ENCODE peak calls at places on chromosomes 16 and 17, in eight cellular contexts. Y, X, Z, L, O, U, A and E are unnamed samples.

GRCh38 chr17:59365383-59365981 is 34.0 kb downstream of the YPEL2 start:
- DNase-seq in X (no peak), O (peak; percentile 53), U (no peak), Y (no peak), A (no peak), Z (no peak), L (no peak), E (no peak)

GRCh38 chr16:63361032-63361624 is 1324.9 kb upstream of the CDH8 start:
- DNase-seq in Z (no peak), O (no peak), U (no peak), Y (peak; percentile 23), L (no peak), X (no peak), A (no peak), E (no peak)

GRCh38 chr17:45394913-45395568 is 37.6 kb downstream of the ARHGAP27 start:
- DNase-seq in X (no peak), Z (peak; percentile 41), A (peak; percentile 54), L (no peak), U (peak; percentile 85), O (peak; percentile 83), Y (peak; percentile 97), E (peak; percentile 87)

GRCh38 chr17:77644981-77645380 is 313.5 kb upstream of the TNRC6C start:
- DNase-seq in Y (peak; percentile 86), U (peak; percentile 42), X (no peak), L (no peak), O (no peak), Z (peak; percentile 44), A (peak; percentile 27), E (no peak)

GRCh38 chr17:82332669-82333278 is 792 bp downstream of the SECTM1 start:
- DNase-seq in O (peak; percentile 85), L (no peak), Z (no peak), X (no peak), Y (peak; percentile 80), U (peak; percentile 78), A (no peak), E (peak; percentile 79)

GRCh38 chr16:27402964-27403600 is 1.1 kb downstream of the IL21R start:
- DNase-seq in A (peak; percentile 55), O (no peak), Y (no peak), U (no peak), Z (no peak), X (no peak), L (no peak), E (no peak)

GRCh38 chr16:28258571-28258970 is 33.8 kb upstream of the SBK1 start:
- DNase-seq in Z (no peak), Y (peak; percentile 81), X (no peak), U (peak; percentile 55), O (no peak), L (no peak), A (no peak), E (peak; percentile 84)

GRCh38 chr16:23195415-23195978 is 13.0 kb downstream of the SCNN1G start:
- DNase-seq in U (no peak), Z (no peak), O (no peak), X (no peak), Y (no peak), L (no peak), A (no peak), E (no peak)

GRCh38 chr17:58536541-58536940 is 22.1 kb upstream of the MTMR4 start:
- DNase-seq in U (no peak), O (peak; percentile 34), Z (no peak), X (no peak), Y (no peak), L (no peak), A (no peak), E (no peak)

GRCh38 chr16:75546293-75546692 is 9.8 kb downstream of the TMEM231 start:
- DNase-seq in L (no peak), A (no peak), O (no peak), Y (no peak), U (no peak), Z (no peak), X (no peak), E (no peak)

GRCh38 chr17:36128411-36128978 is 24.9 kb downstream of the CCL4 start:
- DNase-seq in Y (no peak), X (no peak), A (no peak), L (no peak), O (no peak), Z (no peak), U (no peak), E (no peak)

GRCh38 chr17:7475764-7476422 is 3.5 kb downstream of the ZBTB4 start:
- DNase-seq in O (peak; percentile 92), A (no peak), U (peak; percentile 83), L (no peak), Z (no peak), Y (no peak), X (peak; percentile 87), E (peak; percentile 79)

GRCh38 chr16:20084624-20085226 is 11.0 kb upstream of the GPR139 start:
- DNase-seq in L (no peak), Y (no peak), O (no peak), U (no peak), Z (no peak), A (no peak), X (no peak), E (no peak)

GRCh38 chr16:54068212-54068611 is 218.4 kb downstream of the IRX3 start:
- DNase-seq in O (no peak), L (no peak), A (no peak), X (no peak), U (no peak), Z (no peak), Y (no peak), E (no peak)

GRCh38 chr17:57586099-57586702 is 158.9 kb downstream of the CCDC182 start:
- DNase-seq in X (no peak), U (no peak), Z (no peak), L (no peak), A (no peak), Y (no peak), O (no peak), E (no peak)

GRCh38 chr17:67435122-67435521 is 58.0 kb downstream of the PITPNC1 start:
- DNase-seq in Z (peak; percentile 57), X (no peak), A (peak; percentile 45), O (no peak), L (peak; percentile 39), Y (no peak), U (peak; percentile 60), E (no peak)

GRCh38 chr17:61139219-61139618 is 260.4 kb upstream of the TBX2 start:
- DNase-seq in X (no peak), A (peak; percentile 23), Y (no peak), Z (peak; percentile 51), L (peak; percentile 13), U (no peak), O (no peak), E (no peak)

GRCh38 chr17:8124350-8125195 is 667 bp upstream of the HES7 start:
- DNase-seq in Z (no peak), A (no peak), O (no peak), Y (no peak), X (no peak), L (no peak), U (no peak), E (no peak)

GRCh38 chr16:11964761-11965539 is at the start of gene TNFRSF17:
- DNase-seq in X (no peak), U (no peak), A (no peak), Y (no peak), O (no peak), Z (no peak), L (no peak), E (no peak)

GRCh38 chr16:50025544-50025931 is 513 bp downstream of the CNEP1R1 start:
- DNase-seq in Y (no peak), L (no peak), A (peak; percentile 28), Z (peak; percentile 27), U (peak; percentile 59), O (no peak), X (peak; percentile 16), E (no peak)

GRCh38 chr17:50871898-50872297 is 5.7 kb upstream of the TOB1 start:
- DNase-seq in X (no peak), Y (no peak), L (no peak), U (no peak), O (no peak), A (no peak), Z (no peak), E (no peak)

GRCh38 chr17:79009397-79010303 is at the start of gene CANT1:
- DNase-seq in Z (peak; percentile 82), A (peak; percentile 85), L (peak; percentile 27), O (peak; percentile 89), Y (peak; percentile 99), U (peak; percentile 86), X (no peak), E (peak; percentile 95)

GRCh38 chr17:56966277-56966676 is 5.4 kb upstream of the COIL start:
- DNase-seq in U (no peak), L (no peak), X (no peak), Z (no peak), A (no peak), Y (no peak), O (no peak), E (no peak)

GRCh38 chr17:80899402-80900268 is 92.0 kb upstream of the CHMP6 start:
- DNase-seq in Z (peak; percentile 76), L (peak; percentile 48), U (peak; percentile 75), O (no peak), A (peak; percentile 87), Y (peak; percentile 96), X (no peak), E (no peak)

GRCh38 chr16:55045329-55046145 is 114.9 kb downstream of the IRX5 start:
- DNase-seq in O (peak; percentile 22), Y (no peak), Z (no peak), L (no peak), X (no peak), U (no peak), A (no peak), E (no peak)

GRCh38 chr17:78442648-78443128 is 64.2 kb downstream of the PGS1 start:
- DNase-seq in Z (no peak), Y (no peak), A (no peak), U (peak; percentile 86), O (peak; percentile 92), L (no peak), X (peak; percentile 68), E (peak; percentile 89)

GRCh38 chr16:84193480-84193879 is 2.5 kb downstream of the ADAD2 start:
- DNase-seq in X (no peak), Y (no peak), U (no peak), O (no peak), A (no peak), L (no peak), Z (no peak), E (no peak)

GRCh38 chr16:65372171-65372570 is 250.3 kb upstream of the CDH11 start:
- DNase-seq in U (no peak), Z (no peak), L (no peak), Y (no peak), O (no peak), X (no peak), A (no peak), E (no peak)

GRCh38 chr17:62126292-62126691 is 61.2 kb upstream of the MED13 start:
- DNase-seq in X (no peak), L (no peak), A (no peak), Z (no peak), Y (no peak), U (no peak), O (no peak), E (no peak)

GRCh38 chr16:12171206-12171605 is 194.7 kb downstream of the SNX29 start:
- DNase-seq in X (no peak), Z (no peak), L (no peak), O (no peak), A (no peak), U (no peak), Y (no peak), E (no peak)

GRCh38 chr16:73202176-73202729 is 154.3 kb upstream of the ZFHX3 start:
- DNase-seq in Z (no peak), Y (no peak), X (no peak), A (no peak), U (no peak), O (no peak), L (no peak), E (no peak)

GRCh38 chr16:35011-35775 is 18.2 kb downstream of the POLR3K start:
- DNase-seq in X (no peak), A (no peak), L (no peak), O (peak; percentile 50), Z (no peak), Y (no peak), U (peak; percentile 46), E (no peak)

GRCh38 chr16:64362193-64362592 is 759.7 kb downstream of the CDH11 start:
- DNase-seq in O (no peak), U (no peak), L (no peak), Y (no peak), X (no peak), A (no peak), Z (no peak), E (no peak)

GRCh38 chr17:48840441-48840840 is 9.6 kb downstream of the CALCOCO2 start:
- DNase-seq in X (no peak), O (no peak), L (no peak), Z (no peak), U (no peak), Y (no peak), A (no peak), E (no peak)